ENCODE peak calls at places on chromosomes 1 and 21, in four cellular contexts. N is epithelial cell of esophagus, V is A549, Z is tibial artery. O is an unnamed sample.

GRCh38 chr1:157878059-157878458 is 36.5 kb upstream of the CD5L start:
- DNase-seq in Z (no peak), N (peak), V (peak), O (no peak)

GRCh38 chr1:36908096-36908495 is 126.2 kb downstream of the GRIK3 start:
- DNase-seq in N (no peak), Z (peak), V (no peak), O (no peak)

GRCh38 chr1:20847619-20848080 is 60.5 kb upstream of the HP1BP3 start:
- DNase-seq in Z (no peak), V (peak), N (peak), O (no peak)

GRCh38 chr1:16978589-16979474 is 1.6 kb downstream of the MFAP2 start:
- DNase-seq in Z (peak), V (no peak), N (peak), O (no peak)

GRCh38 chr21:44615881-44616590 is 4.2 kb downstream of the KRTAP10-8 start:
- DNase-seq in N (no peak), Z (no peak), V (no peak), O (peak)

GRCh38 chr1:192788184-192788583 is 20.7 kb upstream of the RGS2 start:
- DNase-seq in V (peak), N (peak), Z (no peak), O (peak)

GRCh38 chr1:99648107-99648506 is 2.2 kb downstream of the PALMD start:
- DNase-seq in Z (no peak), N (peak), V (peak), O (peak)

GRCh38 chr1:118859999-118860398 is 128.1 kb downstream of the TBX15 start:
- DNase-seq in Z (no peak), V (no peak), N (no peak), O (no peak)

GRCh38 chr1:221174598-221174997 is 295.4 kb downstream of the HLX start:
- DNase-seq in V (no peak), Z (peak), N (no peak), O (peak)

GRCh38 chr1:9292361-9293240 is at the start of gene SPSB1:
- DNase-seq in Z (peak), N (peak), V (peak), O (peak)

GRCh38 chr1:209421186-209421585 is 162.3 kb upstream of the CAMK1G start:
- DNase-seq in N (peak), V (no peak), Z (no peak), O (no peak)

GRCh38 chr21:32771134-32771523 is 426 bp downstream of the PAXBP1 start:
- DNase-seq in N (peak), V (peak), Z (peak), O (peak)

GRCh38 chr1:226875641-226876295 is 5.4 kb downstream of the PSEN2 start:
- DNase-seq in V (peak), Z (peak), N (peak), O (peak)

GRCh38 chr1:110211503-110212164 is 1.5 kb downstream of the KCNC4 start:
- DNase-seq in V (no peak), Z (no peak), N (no peak), O (no peak)

GRCh38 chr1:178450871-178451270 is 45.9 kb downstream of the CLEC20A start:
- DNase-seq in N (no peak), Z (no peak), V (no peak), O (no peak)

GRCh38 chr1:30670195-30671060 is 53.0 kb downstream of the MATN1 start:
- DNase-seq in Z (no peak), V (no peak), N (peak), O (no peak)

GRCh38 chr1:155051777-155052398 is 772 bp downstream of the ADAM15 start:
- DNase-seq in N (peak), V (no peak), Z (peak), O (peak)

GRCh38 chr1:19079541-19079940 is 123.1 kb upstream of the IFFO2 start:
- DNase-seq in V (no peak), N (no peak), Z (no peak), O (no peak)

GRCh38 chr1:62385923-62386322 is 50.9 kb upstream of the USP1 start:
- DNase-seq in Z (no peak), V (no peak), N (no peak), O (no peak)

GRCh38 chr1:90339822-90340221 is 344.9 kb downstream of the ZNF326 start:
- DNase-seq in Z (no peak), V (no peak), N (no peak), O (no peak)

GRCh38 chr1:52055854-52056109 is 313 bp upstream of the BTF3L4 start:
- DNase-seq in N (no peak), Z (no peak), V (no peak), O (no peak)

GRCh38 chr1:52054496-52055065 is 410 bp downstream of the TXNDC12 start:
- DNase-seq in V (no peak), N (no peak), Z (no peak), O (no peak)

GRCh38 chr1:52055066-52055853 is at the start of gene TXNDC12:
- DNase-seq in Z (peak), N (peak), V (peak), O (peak)

GRCh38 chr1:52056110-52056936 is at the start of gene BTF3L4:
- DNase-seq in Z (peak), N (peak), V (peak), O (peak)

GRCh38 chr1:52053862-52054261 is 1.1 kb downstream of the TXNDC12 start:
- DNase-seq in Z (no peak), V (no peak), N (no peak), O (no peak)
- H3K4me3 ChIP-seq in Z (peak), V (peak), N (peak), O (peak)

GRCh38 chr21:34889537-34890257 is 159.4 kb downstream of the RUNX1 start:
- DNase-seq in N (peak), Z (peak), V (peak), O (peak)
- TF ChIP-seq CTCF in N (peak), Z (peak), V (peak), O (peak)

GRCh38 chr1:145992958-145993617 is 3.3 kb downstream of the TXNIP start:
- DNase-seq in Z (no peak), N (no peak), V (no peak), O (no peak)
- H3K4me3 ChIP-seq in Z (peak), N (peak), V (no peak), O (peak)

DNA sequence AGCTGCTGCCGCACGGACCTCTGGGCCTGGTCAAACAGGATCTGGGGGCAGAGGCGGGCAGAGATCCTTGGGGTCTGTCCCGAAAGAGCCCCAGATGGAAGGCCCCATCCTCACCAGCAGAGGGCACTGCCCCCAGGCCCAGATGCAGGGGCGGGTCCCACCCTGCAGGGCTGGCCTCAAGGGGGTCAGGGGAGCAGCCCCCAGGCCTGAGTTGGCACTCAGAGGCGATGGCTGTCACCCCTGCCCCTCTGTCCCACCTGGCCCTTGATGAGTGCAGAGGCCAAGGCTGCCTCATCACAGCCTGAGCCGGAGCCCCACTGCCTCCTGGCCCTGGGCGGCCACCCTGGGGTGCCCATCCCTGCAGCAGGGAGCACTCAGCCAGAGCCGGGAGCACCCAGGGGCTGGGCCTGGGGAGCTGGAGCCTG is 5.7 kb downstream of the ACAP3 start:
- DNase-seq in Z (no peak), V (no peak), N (no peak), O (no peak)
- TF ChIP-seq CTCF in Z (no peak), V (peak), N (peak), O (peak)

DNA sequence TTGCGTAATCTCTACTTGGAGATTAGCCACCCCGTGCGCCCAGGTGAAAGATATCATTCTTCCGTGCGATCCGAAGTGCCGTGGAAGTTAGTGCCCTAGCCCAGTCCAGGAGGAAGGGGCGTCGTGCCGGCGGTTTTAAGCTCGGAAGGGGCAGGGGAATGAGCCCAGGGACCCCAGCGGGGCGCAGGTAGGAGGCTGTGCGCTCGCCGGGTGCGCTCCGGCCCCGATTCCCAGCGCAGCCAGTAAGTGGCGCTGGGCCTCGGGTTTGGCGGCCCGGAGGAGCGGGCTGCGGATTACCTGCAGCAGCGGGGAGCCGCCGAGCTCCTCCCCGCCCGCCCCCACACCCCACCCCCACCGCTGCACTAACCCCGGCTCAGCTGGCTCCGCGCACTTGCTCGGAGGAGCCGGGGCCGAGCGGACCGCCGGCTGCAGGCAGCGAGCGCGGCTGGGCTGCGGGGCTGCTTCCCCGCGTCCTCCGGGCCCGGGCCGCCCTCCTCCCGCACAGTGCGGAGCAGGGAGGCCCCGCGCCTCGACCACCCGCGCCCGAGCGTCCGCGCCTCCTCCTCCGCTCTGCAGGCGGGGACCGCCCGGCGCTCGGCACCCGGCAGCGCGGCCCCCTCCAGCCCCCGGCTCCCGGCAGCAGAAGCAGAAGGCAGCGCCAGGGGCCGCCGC is at the start of gene RYR2:
- DNase-seq in Z (peak), V (peak), N (peak), O (no peak)
- H3K4me3 ChIP-seq in Z (peak), V (peak), N (no peak), O (peak)

GRCh38 chr1:156746716-156747631 is 4.5 kb downstream of the HDGF start:
- DNase-seq in Z (peak), N (peak), V (peak), O (peak)
- TF ChIP-seq CTCF in Z (no peak), N (peak), V (peak), O (no peak)

GRCh38 chr1:224387943-224388342 is 31.3 kb downstream of the CNIH4 start:
- DNase-seq in Z (no peak), V (no peak), N (no peak), O (no peak)
- H3K4me3 ChIP-seq in Z (no peak), V (no peak), N (no peak), O (no peak)

GRCh38 chr1:40877681-40878080 is 15.5 kb upstream of the CITED4 start:
- DNase-seq in N (peak), V (peak), Z (peak), O (peak)
- TF ChIP-seq CTCF in N (no peak), V (no peak), Z (no peak), O (no peak)

DNA sequence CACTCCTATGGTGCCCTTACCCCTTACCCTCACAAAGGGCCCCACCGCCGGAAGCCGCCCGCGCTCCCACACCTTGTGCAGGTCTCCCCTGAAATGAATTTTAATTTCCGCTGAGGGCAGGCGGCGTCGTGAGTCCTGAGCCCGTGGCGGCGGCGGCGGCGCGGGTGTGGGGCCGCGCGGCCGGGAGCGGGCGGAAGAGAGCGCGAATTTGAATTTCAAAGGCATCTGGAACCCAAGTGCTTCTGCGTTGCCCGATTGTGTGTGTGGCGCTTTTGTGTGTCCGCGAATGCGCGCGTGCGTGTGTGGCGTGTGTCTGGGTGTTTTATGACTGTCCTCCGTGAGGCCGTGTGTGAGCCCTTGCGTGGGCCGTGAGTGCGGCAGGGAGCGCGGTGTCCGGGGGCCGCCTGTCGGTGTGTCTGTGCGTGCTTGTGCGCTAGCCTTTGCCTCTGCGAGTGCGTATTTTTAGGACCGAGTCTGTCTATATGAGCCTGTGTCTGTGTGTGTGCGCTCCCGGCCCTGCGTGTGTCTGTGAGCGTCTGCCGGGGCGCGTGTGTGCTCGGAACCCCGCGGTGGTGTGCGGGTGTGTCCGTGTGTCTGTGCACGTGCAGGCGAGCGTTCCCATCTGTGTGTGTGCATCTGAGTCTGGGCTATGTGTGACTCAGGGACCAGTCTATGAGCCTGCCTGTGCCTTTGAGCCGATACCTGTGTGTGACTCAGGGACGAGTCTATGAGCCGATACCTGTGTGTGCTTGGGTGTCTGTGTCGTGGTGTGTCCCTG is 7.9 kb upstream of the ADGRB2 start:
- DNase-seq in N (peak), Z (no peak), V (no peak), O (no peak)
- H3K4me3 ChIP-seq in N (peak), Z (no peak), V (no peak), O (no peak)

GRCh38 chr1:22039594-22040347 is 12.7 kb upstream of the CDC42 start:
- DNase-seq in Z (no peak), V (peak), N (peak), O (no peak)
- TF ChIP-seq CTCF in Z (no peak), V (no peak), N (no peak), O (no peak)